ENCODE peak calls at places on chromosomes 4 and X, in four cellular contexts. One of them, this sample, is unnamed.

GRCh38 chr4:73788411-73788810 is 48.0 kb downstream of the CXCL8 start:
- DNase-seq in bronchial epithelial cell: no peak
- DNase-seq in progenitor cell of endocrine pancreas: no peak
- DNase-seq in fibroblast of mammary gland: no peak
- DNase-seq in this sample: no peak

GRCh38 chrX:115147220-115147619 is 42.0 kb upstream of the RBMXL3 start:
- DNase-seq in bronchial epithelial cell: peak; percentile 39
- DNase-seq in progenitor cell of endocrine pancreas: no peak
- DNase-seq in fibroblast of mammary gland: peak; percentile 49
- DNase-seq in this sample: no peak

GRCh38 chrX:18886344-18887161 is 97.4 kb downstream of the PHKA2 start:
- DNase-seq in bronchial epithelial cell: peak; percentile 57
- DNase-seq in progenitor cell of endocrine pancreas: no peak
- DNase-seq in fibroblast of mammary gland: peak; percentile 58
- DNase-seq in this sample: peak; percentile 45

GRCh38 chrX:39782276-39782675 is 315.5 kb downstream of the BCOR start:
- DNase-seq in bronchial epithelial cell: no peak
- DNase-seq in progenitor cell of endocrine pancreas: no peak
- DNase-seq in fibroblast of mammary gland: no peak
- DNase-seq in this sample: no peak

GRCh38 chr4:105666693-105667092 is 41.8 kb downstream of the INTS12 start:
- DNase-seq in bronchial epithelial cell: peak; percentile 63
- DNase-seq in progenitor cell of endocrine pancreas: no peak
- DNase-seq in fibroblast of mammary gland: peak; percentile 21
- DNase-seq in this sample: no peak

GRCh38 chr4:39931441-39931901 is 46.2 kb downstream of the PDS5A start:
- DNase-seq in bronchial epithelial cell: no peak
- DNase-seq in progenitor cell of endocrine pancreas: no peak
- DNase-seq in fibroblast of mammary gland: no peak
- DNase-seq in this sample: no peak

GRCh38 chrX:123959281-123960063 is 2.0 kb upstream of the STAG2 start:
- DNase-seq in bronchial epithelial cell: no peak
- DNase-seq in progenitor cell of endocrine pancreas: no peak
- DNase-seq in fibroblast of mammary gland: peak; percentile 34
- DNase-seq in this sample: peak; percentile 38

GRCh38 chrX:131063613-131064012 is 5.5 kb downstream of the ARHGAP36 start:
- DNase-seq in bronchial epithelial cell: no peak
- DNase-seq in progenitor cell of endocrine pancreas: no peak
- DNase-seq in fibroblast of mammary gland: no peak
- DNase-seq in this sample: no peak

GRCh38 chrX:106897259-106897658 is 5.9 kb downstream of the RIPPLY1 start:
- DNase-seq in bronchial epithelial cell: peak; percentile 56
- DNase-seq in progenitor cell of endocrine pancreas: no peak
- DNase-seq in fibroblast of mammary gland: peak; percentile 81
- DNase-seq in this sample: no peak

GRCh38 chr4:97262769-97263168 is 880.5 kb downstream of the STPG2 start:
- DNase-seq in bronchial epithelial cell: no peak
- DNase-seq in progenitor cell of endocrine pancreas: no peak
- DNase-seq in fibroblast of mammary gland: no peak
- DNase-seq in this sample: no peak

GRCh38 chr4:141329174-141329569 is 108.5 kb downstream of the ZNF330 start:
- DNase-seq in bronchial epithelial cell: peak; percentile 48
- DNase-seq in progenitor cell of endocrine pancreas: no peak
- DNase-seq in fibroblast of mammary gland: peak; percentile 92
- DNase-seq in this sample: no peak

GRCh38 chr4:3321295-3321889 is 28.6 kb downstream of the RGS12 start:
- DNase-seq in bronchial epithelial cell: no peak
- DNase-seq in progenitor cell of endocrine pancreas: no peak
- DNase-seq in fibroblast of mammary gland: peak; percentile 56
- DNase-seq in this sample: no peak

GRCh38 chr4:6008092-6008551 is 10.1 kb downstream of the C4orf50 start:
- DNase-seq in bronchial epithelial cell: no peak
- DNase-seq in progenitor cell of endocrine pancreas: peak; percentile 31
- DNase-seq in fibroblast of mammary gland: no peak
- DNase-seq in this sample: no peak

GRCh38 chr4:26873391-26874026 is 12.9 kb downstream of the STIM2 start:
- DNase-seq in bronchial epithelial cell: no peak
- DNase-seq in progenitor cell of endocrine pancreas: no peak
- DNase-seq in fibroblast of mammary gland: no peak
- DNase-seq in this sample: no peak

GRCh38 chr4:8331567-8331955 is 62.0 kb downstream of the HTRA3 start:
- DNase-seq in bronchial epithelial cell: no peak
- DNase-seq in progenitor cell of endocrine pancreas: no peak
- DNase-seq in fibroblast of mammary gland: no peak
- DNase-seq in this sample: no peak

GRCh38 chrX:71128915-71129765 is 10.7 kb downstream of the MED12 start:
- DNase-seq in bronchial epithelial cell: peak; percentile 31
- DNase-seq in progenitor cell of endocrine pancreas: peak; percentile 54
- DNase-seq in fibroblast of mammary gland: peak; percentile 53
- DNase-seq in this sample: peak; percentile 75

GRCh38 chr4:20422398-20422797 is 170.7 kb downstream of the SLIT2 start:
- DNase-seq in bronchial epithelial cell: peak; percentile 70
- DNase-seq in progenitor cell of endocrine pancreas: peak; percentile 48
- DNase-seq in fibroblast of mammary gland: peak; percentile 65
- DNase-seq in this sample: peak; percentile 62

GRCh38 chr4:156472624-156473023 is 499.0 kb downstream of the PDGFC start:
- DNase-seq in bronchial epithelial cell: no peak
- DNase-seq in progenitor cell of endocrine pancreas: no peak
- DNase-seq in fibroblast of mammary gland: no peak
- DNase-seq in this sample: no peak

GRCh38 chrX:7552758-7553157 is 290.2 kb upstream of the VCX start:
- DNase-seq in bronchial epithelial cell: no peak
- DNase-seq in progenitor cell of endocrine pancreas: no peak
- DNase-seq in fibroblast of mammary gland: no peak
- DNase-seq in this sample: no peak

GRCh38 chr4:127000090-127000489 is 632.7 kb upstream of the INTU start:
- DNase-seq in bronchial epithelial cell: no peak
- DNase-seq in progenitor cell of endocrine pancreas: no peak
- DNase-seq in fibroblast of mammary gland: no peak
- DNase-seq in this sample: no peak

GRCh38 chr4:166021617-166022016 is 148.6 kb downstream of the TLL1 start:
- DNase-seq in bronchial epithelial cell: no peak
- DNase-seq in progenitor cell of endocrine pancreas: no peak
- DNase-seq in fibroblast of mammary gland: no peak
- DNase-seq in this sample: no peak

GRCh38 chrX:45775462-45775861 is 574.8 kb upstream of the DIPK2B start:
- DNase-seq in bronchial epithelial cell: peak; percentile 92
- DNase-seq in progenitor cell of endocrine pancreas: no peak
- DNase-seq in fibroblast of mammary gland: peak; percentile 88
- DNase-seq in this sample: no peak

GRCh38 chr4:185222598-185222997 is 13.2 kb downstream of the SNX25 start:
- DNase-seq in bronchial epithelial cell: peak; percentile 54
- DNase-seq in progenitor cell of endocrine pancreas: no peak
- DNase-seq in fibroblast of mammary gland: peak; percentile 84
- DNase-seq in this sample: no peak

GRCh38 chr4:14864365-14864762 is 137.9 kb upstream of the CPEB2 start:
- DNase-seq in bronchial epithelial cell: no peak
- DNase-seq in progenitor cell of endocrine pancreas: no peak
- DNase-seq in fibroblast of mammary gland: no peak
- DNase-seq in this sample: no peak

GRCh38 chrX:129754266-129755024 is 15.7 kb downstream of the XPNPEP2 start:
- DNase-seq in bronchial epithelial cell: no peak
- DNase-seq in progenitor cell of endocrine pancreas: no peak
- DNase-seq in fibroblast of mammary gland: no peak
- DNase-seq in this sample: no peak

GRCh38 chr4:108830509-108831244 is 67.8 kb upstream of the ETNPPL start:
- DNase-seq in bronchial epithelial cell: peak; percentile 40
- DNase-seq in progenitor cell of endocrine pancreas: no peak
- DNase-seq in fibroblast of mammary gland: no peak
- DNase-seq in this sample: peak; percentile 54

GRCh38 chrX:69032601-69033000 is 132.7 kb downstream of the PJA1 start:
- DNase-seq in bronchial epithelial cell: peak; percentile 88
- DNase-seq in progenitor cell of endocrine pancreas: no peak
- DNase-seq in fibroblast of mammary gland: no peak
- DNase-seq in this sample: peak; percentile 19

GRCh38 chr4:154642361-154642760 is 29.9 kb upstream of the FGG start:
- DNase-seq in bronchial epithelial cell: no peak
- DNase-seq in progenitor cell of endocrine pancreas: no peak
- DNase-seq in fibroblast of mammary gland: peak; percentile 17
- DNase-seq in this sample: no peak

GRCh38 chr4:8613421-8614364 is 21.1 kb downstream of the CPZ start:
- DNase-seq in bronchial epithelial cell: no peak
- DNase-seq in progenitor cell of endocrine pancreas: no peak
- DNase-seq in fibroblast of mammary gland: no peak
- DNase-seq in this sample: no peak

GRCh38 chrX:34656842-34657780 is at the start of gene TMEM47:
- DNase-seq in bronchial epithelial cell: peak; percentile 53
- DNase-seq in progenitor cell of endocrine pancreas: peak; percentile 82
- DNase-seq in fibroblast of mammary gland: peak; percentile 58
- DNase-seq in this sample: peak; percentile 60

DNA sequence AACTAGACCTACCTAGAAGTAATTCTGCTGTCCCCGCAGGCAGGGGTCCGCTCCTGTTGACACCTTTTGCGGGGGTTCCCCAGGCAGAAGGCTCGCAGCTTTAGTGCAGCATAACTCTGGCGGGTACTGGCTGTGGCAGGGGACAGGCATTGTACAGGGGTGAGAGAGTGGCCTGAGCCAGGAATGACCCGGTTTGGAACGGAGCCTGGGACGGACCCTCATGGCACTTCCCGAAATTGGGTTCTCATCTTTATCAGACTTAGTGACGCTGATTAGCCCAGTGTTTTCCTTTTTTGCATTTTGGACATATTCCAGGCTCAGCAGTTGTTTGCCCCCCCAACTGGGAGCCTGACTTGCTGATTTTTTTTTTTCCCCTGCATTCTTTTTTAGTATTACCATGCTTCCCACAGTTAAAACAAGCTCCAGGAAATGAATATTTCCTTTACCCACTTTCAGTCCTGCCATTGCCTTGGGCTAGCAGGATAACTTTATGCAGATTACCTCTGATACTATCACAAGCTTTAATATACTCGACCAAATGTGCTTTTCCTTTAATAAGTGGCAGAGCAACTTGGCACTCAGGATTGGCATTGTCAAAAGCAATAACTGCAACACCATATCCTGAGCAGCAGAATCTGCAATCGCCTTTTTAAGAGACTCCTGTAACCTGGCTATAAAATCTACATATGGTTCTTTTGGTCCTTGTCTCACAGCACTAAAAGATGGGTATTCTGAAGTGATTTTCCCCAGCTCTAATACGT is 55.9 kb upstream of the WDR1 start:
- DNase-seq in bronchial epithelial cell: no peak
- DNase-seq in progenitor cell of endocrine pancreas: no peak
- DNase-seq in fibroblast of mammary gland: no peak
- DNase-seq in this sample: no peak
- TF ChIP-seq CTCF in bronchial epithelial cell: no peak
- TF ChIP-seq CTCF in progenitor cell of endocrine pancreas: no peak
- TF ChIP-seq CTCF in fibroblast of mammary gland: no peak
- TF ChIP-seq CTCF in this sample: no peak

GRCh38 chrX:57772637-57773036 is 92.6 kb upstream of the NLRP2B start:
- DNase-seq in bronchial epithelial cell: no peak
- DNase-seq in progenitor cell of endocrine pancreas: no peak
- DNase-seq in fibroblast of mammary gland: no peak
- DNase-seq in this sample: no peak
- TF ChIP-seq CTCF in bronchial epithelial cell: no peak
- TF ChIP-seq CTCF in progenitor cell of endocrine pancreas: no peak
- TF ChIP-seq CTCF in fibroblast of mammary gland: no peak
- TF ChIP-seq CTCF in this sample: no peak

GRCh38 chrX:154384284-154384892 is 5.3 kb downstream of the EMD start:
- DNase-seq in bronchial epithelial cell: no peak
- DNase-seq in progenitor cell of endocrine pancreas: no peak
- DNase-seq in fibroblast of mammary gland: peak; percentile 33
- DNase-seq in this sample: no peak
- TF ChIP-seq CTCF in bronchial epithelial cell: peak; percentile 13
- TF ChIP-seq CTCF in progenitor cell of endocrine pancreas: peak; percentile 41
- TF ChIP-seq CTCF in fibroblast of mammary gland: peak; percentile 34
- TF ChIP-seq CTCF in this sample: no peak

GRCh38 chrX:13898084-13898483 is 81.2 kb upstream of the GPM6B start:
- DNase-seq in bronchial epithelial cell: no peak
- DNase-seq in progenitor cell of endocrine pancreas: no peak
- DNase-seq in fibroblast of mammary gland: peak; percentile 89
- DNase-seq in this sample: no peak
- TF ChIP-seq CTCF in bronchial epithelial cell: peak; percentile 1
- TF ChIP-seq CTCF in progenitor cell of endocrine pancreas: no peak
- TF ChIP-seq CTCF in fibroblast of mammary gland: peak; percentile 52
- TF ChIP-seq CTCF in this sample: no peak

GRCh38 chr4:52015366-52015765 is 4.8 kb downstream of the LRRC66 start:
- DNase-seq in bronchial epithelial cell: no peak
- DNase-seq in progenitor cell of endocrine pancreas: no peak
- DNase-seq in fibroblast of mammary gland: no peak
- DNase-seq in this sample: no peak
- TF ChIP-seq CTCF in bronchial epithelial cell: no peak
- TF ChIP-seq CTCF in progenitor cell of endocrine pancreas: peak; percentile 9
- TF ChIP-seq CTCF in fibroblast of mammary gland: no peak
- TF ChIP-seq CTCF in this sample: no peak

This sample was measured in mesothelial cell of epicardium.